ENCODE peak calls at places on chromosomes 4 and X, in seven cellular contexts. V is Kasumi-1; Q is anterior cingulate cortex; N is stimulated activated CD8-positive, alpha-beta memory T cell treated with anti-CD3 and anti-CD28 coated beads, Interleukin-15, amount 100 ng/mL, for 4 hours; L is Jurkat, Clone E6-1; Y is M059J; A is C1 segment of cervical spinal cord. W is an unnamed sample.

GRCh38 chrX:40570346-40571093 is 10.2 kb upstream of the ATP6AP2 start:
- DNase-seq in V (peak), Q (no peak), N (no peak), L (no peak), Y (no peak), A (no peak), W (no peak)

GRCh38 chr4:22881416-22881815 is 188.7 kb downstream of the GBA3 start:
- DNase-seq in V (no peak), Q (no peak), N (no peak), L (no peak), Y (no peak), A (no peak), W (no peak)

GRCh38 chrX:57528670-57529255 is 63.0 kb upstream of the ZXDB start:
- DNase-seq in V (peak), Q (no peak), N (no peak), L (peak), Y (peak), A (no peak), W (no peak)

GRCh38 chr4:65665951-65666523 is 4.3 kb downstream of the EPHA5 start:
- DNase-seq in V (no peak), Q (no peak), N (no peak), L (no peak), Y (peak), A (no peak), W (no peak)

GRCh38 chr4:151573474-151573873 is 164.5 kb downstream of the FHIP1A start:
- DNase-seq in V (no peak), Q (no peak), N (no peak), L (no peak), Y (no peak), A (no peak), W (no peak)

GRCh38 chr4:187992971-187993370 is 2.6 kb upstream of the ZFP42 start:
- DNase-seq in V (no peak), Q (no peak), N (no peak), L (no peak), Y (no peak), A (no peak), W (no peak)

GRCh38 chr4:48131736-48132135 is 2.3 kb downstream of the TXK start:
- DNase-seq in V (no peak), Q (no peak), N (no peak), L (no peak), Y (no peak), A (no peak), W (no peak)

GRCh38 chr4:84218002-84218401 is 281.1 kb downstream of the NKX6-1 start:
- DNase-seq in V (no peak), Q (no peak), N (no peak), L (no peak), Y (no peak), A (no peak), W (peak)

GRCh38 chrX:77693594-77693993 is 92.4 kb downstream of the ATRX start:
- DNase-seq in V (no peak), Q (no peak), N (no peak), L (no peak), Y (no peak), A (no peak), W (no peak)

GRCh38 chrX:39755152-39756032 is 342.4 kb downstream of the BCOR start:
- DNase-seq in V (no peak), Q (no peak), N (no peak), L (no peak), Y (peak), A (no peak), W (peak)

GRCh38 chr4:6375620-6376295 is 96.7 kb downstream of the PPP2R2C start:
- DNase-seq in V (no peak), Q (no peak), N (no peak), L (no peak), Y (no peak), A (no peak), W (no peak)

GRCh38 chr4:142563682-142564291 is 282.3 kb downstream of the INPP4B start:
- DNase-seq in V (no peak), Q (no peak), N (no peak), L (no peak), Y (peak), A (no peak), W (no peak)